ENCODE peak calls at places on chromosomes 1 and 21, in ten cellular contexts. N, Q, D, U, C, I, L, E, F and A are unnamed samples.

GRCh38 chr1:3169621-3170356 is 100.8 kb downstream of the PRDM16 start:
- DNase-seq in C (no peak), Q (no peak), I (no peak), D (no peak), L (no peak), F (no peak), N (peak; percentile 58), E (no peak), U (no peak), A (peak; percentile 10)

GRCh38 chr1:230326971-230327891 is 98.9 kb downstream of the PGBD5 start:
- DNase-seq in F (no peak), Q (no peak), E (peak; percentile 50), I (peak; percentile 65), L (no peak), C (no peak), N (no peak), D (no peak), U (no peak), A (no peak)

GRCh38 chr21:28445081-28445830 is 547.4 kb downstream of the LTN1 start:
- DNase-seq in D (no peak), N (no peak), C (no peak), Q (no peak), I (no peak), U (no peak), F (peak; percentile 86), E (no peak), L (no peak), A (no peak)

GRCh38 chr21:43913928-43914327 is 48.9 kb downstream of the AGPAT3 start:
- DNase-seq in F (peak; percentile 11), U (no peak), E (no peak), L (no peak), I (peak; percentile 22), Q (no peak), D (no peak), C (no peak), N (no peak), A (no peak)

GRCh38 chr1:10510520-10511493 is 36.1 kb downstream of the PEX14 start:
- DNase-seq in C (peak; percentile 68), Q (peak; percentile 59), F (peak; percentile 94), D (peak; percentile 74), N (no peak), I (no peak), U (no peak), E (no peak), L (peak; percentile 67), A (peak; percentile 56)

GRCh38 chr1:230105245-230105753 is 38.3 kb downstream of the GALNT2 start:
- DNase-seq in U (no peak), I (no peak), E (no peak), N (no peak), D (no peak), C (no peak), L (no peak), F (no peak), Q (no peak), A (no peak)

GRCh38 chr1:178581351-178581951 is 68.5 kb downstream of the TEX35 start:
- DNase-seq in L (no peak), E (peak; percentile 92), U (no peak), I (peak; percentile 56), Q (no peak), C (no peak), F (no peak), D (no peak), N (no peak), A (no peak)

GRCh38 chr1:109886827-109887226 is 23.8 kb upstream of the CSF1 start:
- DNase-seq in U (no peak), C (no peak), L (no peak), N (no peak), E (no peak), F (no peak), D (no peak), I (peak; percentile 2), Q (no peak), A (no peak)

GRCh38 chr21:44532165-44532564 is 7.8 kb downstream of the KRTAP10-1 start:
- DNase-seq in U (no peak), Q (no peak), N (no peak), L (no peak), D (no peak), F (no peak), C (no peak), E (no peak), I (peak; percentile 37), A (no peak)

GRCh38 chr1:39398278-39399010 is 93.0 kb upstream of the BMP8A start:
- DNase-seq in I (peak; percentile 34), Q (no peak), U (peak; percentile 58), N (peak; percentile 59), L (peak; percentile 12), F (peak; percentile 98), D (peak; percentile 93), E (peak; percentile 43), C (peak; percentile 9), A (peak; percentile 92)